ENCODE peak calls at places on chromosomes 5 and 9, in seven cellular contexts. F, I, G, U, M, P and B are unnamed samples.
A peak's percentile ranks its signal among the peaks of the same experiment; 100 is the strongest.

GRCh38 chr5:95537501-95537900 is 17.3 kb downstream of the SKIC3 start:
- DNase-seq in I (no peak), U (no peak), M (no peak), G (no peak), F (no peak), P (no peak), B (no peak)

GRCh38 chr5:36198281-36198680 is 43.4 kb downstream of the NADK2 start:
- DNase-seq in G (peak; percentile 32), F (no peak), M (no peak), U (no peak), P (no peak), I (no peak), B (no peak)

GRCh38 chr9:109794361-109795012 is 14.5 kb downstream of the PALM2AKAP2 start:
- DNase-seq in I (no peak), U (no peak), F (no peak), P (no peak), M (no peak), G (peak; percentile 60), B (no peak)

GRCh38 chr9:127545196-127546124 is 66.6 kb upstream of the STXBP1 start:
- DNase-seq in P (peak; percentile 64), F (peak; percentile 87), I (no peak), G (peak; percentile 65), U (peak; percentile 92), M (peak; percentile 62), B (no peak)

GRCh38 chr5:90353254-90353653 is 56.3 kb downstream of the CETN3 start:
- DNase-seq in P (peak; percentile 65), F (no peak), M (no peak), I (no peak), G (no peak), U (no peak), B (no peak)

GRCh38 chr9:136759436-136760325 is 1.6 kb upstream of the LCN8 start:
- DNase-seq in M (no peak), U (no peak), I (no peak), F (peak; percentile 56), P (no peak), G (no peak), B (no peak)

GRCh38 chr5:156201793-156202388 is 125.1 kb upstream of the SGCD start:
- DNase-seq in P (peak; percentile 4), M (peak; percentile 84), F (no peak), U (peak; percentile 79), I (no peak), G (peak; percentile 80), B (no peak)

GRCh38 chr5:23332650-23333251 is 174.7 kb upstream of the PRDM9 start:
- DNase-seq in I (no peak), U (no peak), M (no peak), F (peak; percentile 11), P (peak; percentile 53), G (peak; percentile 20), B (no peak)

GRCh38 chr9:122820490-122820845 is 7.9 kb downstream of the PDCL start:
- DNase-seq in U (no peak), F (no peak), G (no peak), M (no peak), I (no peak), P (no peak), B (no peak)

GRCh38 chr9:110668528-110669167 is at the start of gene MUSK:
- DNase-seq in I (no peak), P (no peak), M (no peak), U (no peak), G (no peak), F (no peak), B (no peak)

GRCh38 chr5:146447734-146448380 is 724 bp downstream of the TCERG1 start:
- DNase-seq in F (no peak), G (peak; percentile 70), U (no peak), M (no peak), I (no peak), P (peak; percentile 76), B (no peak)

GRCh38 chr5:122130152-122130551 is 806 bp downstream of the ZNF474 start:
- DNase-seq in F (no peak), I (no peak), P (no peak), U (no peak), G (no peak), M (no peak), B (no peak)

GRCh38 chr5:77209495-77210090 is 887 bp upstream of the PDE8B start:
- DNase-seq in F (peak; percentile 18), M (peak; percentile 33), P (no peak), U (no peak), G (no peak), I (no peak), B (no peak)

GRCh38 chr5:149422429-149423286 is 43.6 kb upstream of the IL17B start:
- DNase-seq in M (no peak), F (peak; percentile 79), P (no peak), I (no peak), G (peak; percentile 65), U (no peak), B (no peak)

GRCh38 chr5:86244153-86244552 is 373.6 kb upstream of the COX7C start:
- DNase-seq in M (no peak), U (no peak), F (no peak), I (no peak), G (no peak), P (no peak), B (no peak)

GRCh38 chr5:167730121-167730520 is 561.3 kb upstream of the WWC1 start:
- DNase-seq in M (no peak), P (peak; percentile 92), I (no peak), F (no peak), G (peak; percentile 96), U (peak; percentile 83), B (no peak)

GRCh38 chr5:66987949-66988838 is 208.4 kb downstream of the CD180 start:
- DNase-seq in P (peak; percentile 36), M (no peak), G (peak; percentile 68), U (no peak), F (peak; percentile 26), I (no peak), B (no peak)

GRCh38 chr5:957730-958485 is 50.7 kb upstream of the NKD2 start:
- DNase-seq in I (no peak), G (peak; percentile 28), F (peak; percentile 42), M (no peak), U (no peak), P (no peak), B (no peak)

GRCh38 chr5:14112998-14113652 is 30.0 kb upstream of the TRIO start:
- DNase-seq in M (peak; percentile 26), I (no peak), P (no peak), F (no peak), G (no peak), U (no peak), B (no peak)

GRCh38 chr9:98240475-98240874 is 15.0 kb downstream of the TBC1D2 start:
- DNase-seq in U (no peak), I (no peak), F (no peak), P (no peak), G (no peak), M (no peak), B (no peak)

DNA sequence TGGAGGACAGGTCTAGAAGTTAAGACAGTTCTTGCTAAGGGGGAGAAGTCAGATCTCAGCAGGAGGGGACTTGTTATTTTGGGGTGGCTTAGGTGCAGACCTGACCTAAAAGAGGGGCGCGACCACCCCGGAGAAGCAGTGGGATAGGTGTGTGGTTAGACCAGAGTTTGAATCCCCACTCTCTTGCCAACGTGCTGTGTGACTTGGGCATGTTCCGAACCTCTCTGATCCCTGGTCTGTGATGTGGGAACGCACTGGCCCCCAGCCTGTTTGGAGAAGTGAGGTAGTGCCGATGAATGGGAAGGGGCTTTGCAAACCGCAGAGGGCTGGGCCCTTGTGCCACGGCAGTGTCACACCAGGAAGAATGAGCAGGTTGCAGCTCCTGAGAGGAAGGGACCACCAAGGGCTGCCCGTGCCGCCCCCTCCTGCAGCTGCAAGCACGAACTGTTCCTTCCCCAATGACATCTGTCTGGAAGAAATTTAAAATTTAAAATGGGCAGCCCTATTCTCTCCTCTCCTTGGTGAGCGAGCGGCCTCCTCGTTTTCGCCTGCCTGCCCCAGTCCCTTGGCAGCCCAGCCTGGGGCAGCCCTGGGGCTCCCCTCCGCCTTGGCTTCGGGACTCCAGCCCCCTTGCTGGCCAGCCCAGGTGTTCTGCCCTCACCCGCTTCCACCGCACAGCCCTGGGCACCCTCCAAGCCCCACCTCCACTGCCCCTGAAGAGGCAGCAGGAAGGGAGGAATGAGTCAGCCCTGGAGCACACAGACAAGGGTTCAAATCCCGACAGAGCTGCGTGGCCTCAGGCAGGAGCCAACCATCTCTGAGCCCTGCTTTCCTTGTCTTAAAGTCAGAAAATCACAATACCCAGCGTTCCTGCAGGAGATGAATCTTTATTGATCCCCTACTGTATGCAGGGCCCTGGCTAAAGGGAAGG is 1.6 kb downstream of the FIBCD1 start:
- DNase-seq in P (no peak), M (no peak), U (no peak), I (no peak), F (no peak), G (no peak), B (no peak)
- H3K4me3 ChIP-seq in P (no peak overlapping the region), M (no peak overlapping the region), U (no peak overlapping the region), I (no peak overlapping the region), F (peak overlapping the region; percentile 63), G (peak overlapping the region; percentile 94), B (no peak overlapping the region)

DNA sequence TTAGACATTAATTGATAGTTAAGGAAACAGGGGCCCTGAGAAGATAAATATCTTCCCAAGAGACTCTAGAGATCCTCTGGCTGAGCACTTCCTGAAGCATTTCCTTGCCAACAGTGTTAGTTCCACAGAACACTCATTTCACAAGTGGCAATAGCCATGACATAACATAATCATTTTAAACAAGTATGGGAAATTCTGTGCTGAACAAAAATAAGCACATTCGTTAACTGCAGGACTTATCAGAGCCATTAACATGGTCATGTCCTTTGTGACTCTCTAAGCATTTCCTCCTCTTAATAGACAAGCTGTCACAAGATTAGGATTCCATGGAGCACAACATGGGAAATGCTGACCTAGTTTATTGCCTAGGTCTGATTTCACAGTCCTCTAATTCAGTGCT is 184.9 kb downstream of the SNX18 start:
- DNase-seq in F (no peak), U (no peak), M (no peak), G (peak; percentile 39), P (no peak), I (no peak), B (no peak)
- H3K4me3 ChIP-seq in F (no peak overlapping the region), U (no peak overlapping the region), M (no peak overlapping the region), G (peak overlapping the region; percentile 36), P (no peak overlapping the region), I (no peak overlapping the region), B (no peak overlapping the region)

DNA sequence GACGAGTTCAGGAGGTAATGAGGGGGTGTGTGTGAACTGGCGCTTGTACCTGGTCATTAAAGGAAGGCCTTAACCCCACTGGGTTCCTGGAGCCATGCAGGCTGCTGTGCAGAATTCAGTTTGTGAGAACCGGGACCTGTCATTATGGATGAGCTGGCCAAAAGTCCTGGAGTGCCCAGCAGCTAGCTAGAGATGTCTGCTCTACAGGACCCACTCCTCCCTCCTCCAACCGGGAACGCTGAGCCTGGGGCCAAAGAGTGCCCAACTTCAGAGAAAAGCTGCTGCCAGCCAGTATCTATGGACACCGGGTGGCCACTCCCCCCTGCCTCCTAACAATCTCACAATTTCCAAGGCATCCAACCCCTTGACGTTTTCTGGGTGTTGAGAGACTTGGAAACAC is 1.2 kb downstream of the ENTREP1 start:
- DNase-seq in M (peak; percentile 79), F (no peak), G (no peak), P (no peak), U (no peak), I (no peak), B (no peak)
- H3K4me3 ChIP-seq in M (peak overlapping the region; percentile 65), F (peak overlapping the region; percentile 73), G (no peak overlapping the region), P (peak overlapping the region; percentile 44), U (no peak overlapping the region), I (no peak overlapping the region), B (no peak overlapping the region)

DNA sequence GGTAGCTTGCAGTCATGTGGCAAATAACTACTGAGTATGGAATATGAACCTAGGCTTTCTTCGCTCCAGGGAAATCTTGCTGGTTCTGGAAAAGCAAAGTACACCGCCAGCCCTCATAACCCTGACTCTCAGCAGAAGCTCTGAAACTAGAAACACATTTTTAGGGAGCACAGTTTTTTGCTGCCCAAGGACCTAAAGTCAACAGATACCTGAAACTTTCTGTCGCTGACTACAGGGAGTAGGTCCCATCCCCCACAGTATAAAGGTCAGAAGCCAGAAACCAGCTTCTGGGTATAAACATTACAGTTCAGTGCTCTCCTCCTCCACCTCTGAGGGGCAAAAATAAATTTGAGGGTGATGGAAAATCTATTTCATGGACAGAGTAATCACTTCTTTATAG is 3.0 kb downstream of the ATOX1 start:
- DNase-seq in M (peak; percentile 25), P (no peak), I (no peak), G (no peak), F (no peak), U (no peak), B (no peak)
- H3K4me3 ChIP-seq in M (no peak overlapping the region), P (no peak overlapping the region), I (no peak overlapping the region), G (no peak overlapping the region), F (no peak overlapping the region), U (no peak overlapping the region), B (no peak overlapping the region)